ENCODE peak calls at places on chromosomes 3 and 15, in seven cellular contexts. G is left lobe of liver; P is EH; N is NCI-H510A treated with DMSO at 0.1 percent for 48 hours; V is stimulated activated effector memory CD8-positive, alpha-beta T cell treated with anti-CD3 and anti-CD28 coated beads, Interleukin-12 subunit alpha, Interleukin-12 subunit beta, amount 100 ng/mL, for 72 hours; Q is RCC 7860; R is nephron progenitor cell. B is an unnamed sample.

GRCh38 chr3:108067768-108068167 is 23.1 kb downstream of the CD47 start:
- DNase-seq in G (no peak), P (no peak), N (no peak), V (no peak), Q (no peak), R (no peak), B (no peak)

GRCh38 chr3:128794067-128794768 is 68.2 kb downstream of the RAB7A start:
- DNase-seq in G (no peak), P (peak), N (no peak), V (no peak), Q (peak), R (no peak), B (no peak)

GRCh38 chr3:24351779-24352469 is 142.7 kb downstream of the THRB start:
- DNase-seq in G (peak), P (peak), N (no peak), V (no peak), Q (no peak), R (no peak), B (no peak)

GRCh38 chr3:113103588-113103987 is 107.8 kb upstream of the BOC start:
- DNase-seq in G (no peak), P (no peak), N (peak), V (no peak), Q (no peak), R (no peak), B (no peak)

GRCh38 chr3:181239456-181239855 is 249.9 kb upstream of the DNAJC19 start:
- DNase-seq in G (no peak), P (no peak), N (no peak), V (no peak), Q (no peak), R (no peak), B (no peak)

GRCh38 chr3:126154391-126155279 is 25.8 kb downstream of the ALDH1L1 start:
- DNase-seq in G (peak), P (no peak), N (no peak), V (no peak), Q (no peak), R (no peak), B (no peak)

GRCh38 chr15:68795298-68795848 is 25.3 kb downstream of the ANP32A start:
- DNase-seq in G (peak), P (peak), N (no peak), V (no peak), Q (no peak), R (peak), B (no peak)

GRCh38 chr15:100596792-100597191 is 5.2 kb downstream of the LINS1 start:
- DNase-seq in G (no peak), P (no peak), N (no peak), V (peak), Q (no peak), R (no peak), B (no peak)

GRCh38 chr3:62525276-62525675 is 151.9 kb upstream of the FEZF2 start:
- DNase-seq in G (no peak), P (no peak), N (peak), V (no peak), Q (no peak), R (no peak), B (no peak)

GRCh38 chr15:61084944-61085367 is 144.1 kb downstream of the RORA start:
- DNase-seq in G (no peak), P (no peak), N (no peak), V (no peak), Q (no peak), R (peak), B (no peak)

GRCh38 chr15:81322708-81323253 is 1.2 kb downstream of the STARD5 start:
- DNase-seq in G (no peak), P (no peak), N (no peak), V (no peak), Q (no peak), R (no peak), B (no peak)

GRCh38 chr3:99962703-99963102 is 145.0 kb downstream of the CMSS1 start:
- DNase-seq in G (no peak), P (peak), N (no peak), V (no peak), Q (no peak), R (no peak), B (no peak)

GRCh38 chr3:191500892-191501291 is 39.9 kb downstream of the PYDC2 start:
- DNase-seq in G (no peak), P (no peak), N (no peak), V (no peak), Q (no peak), R (no peak), B (no peak)

GRCh38 chr3:60912142-60912541 is 339.1 kb downstream of the FHIT start:
- DNase-seq in G (no peak), P (no peak), N (no peak), V (no peak), Q (peak), R (no peak), B (peak)

GRCh38 chr3:161339517-161340500 is 31.5 kb downstream of the SPTSSB start:
- DNase-seq in G (no peak), P (peak), N (no peak), V (no peak), Q (no peak), R (peak), B (no peak)

GRCh38 chr3:10467204-10467603 is 38.2 kb downstream of the ATP2B2 start:
- DNase-seq in G (no peak), P (no peak), N (no peak), V (no peak), Q (no peak), R (no peak), B (no peak)

GRCh38 chr15:38253448-38253847 is 812 bp downstream of the SPRED1 start:
- DNase-seq in G (no peak), P (peak), N (peak), V (no peak), Q (peak), R (no peak), B (peak)

GRCh38 chr15:90895571-90896117 is 7.5 kb upstream of the MAN2A2 start:
- DNase-seq in G (no peak), P (peak), N (peak), V (no peak), Q (no peak), R (no peak), B (no peak)

GRCh38 chr3:52891615-52892081 is 5.7 kb downstream of the STIMATE start:
- DNase-seq in G (peak), P (peak), N (no peak), V (no peak), Q (no peak), R (no peak), B (peak)

GRCh38 chr3:94024385-94024784 is 4.0 kb downstream of the STX19 start:
- DNase-seq in G (no peak), P (peak), N (no peak), V (no peak), Q (no peak), R (no peak), B (no peak)

GRCh38 chr3:109685084-109686079 is 348.0 kb upstream of the DPPA4 start:
- DNase-seq in G (no peak), P (peak), N (no peak), V (no peak), Q (peak), R (no peak), B (peak)

GRCh38 chr3:42256135-42256819 is 9.7 kb downstream of the CCK start:
- DNase-seq in G (no peak), P (peak), N (no peak), V (no peak), Q (peak), R (no peak), B (peak)

GRCh38 chr3:139447486-139447885 is 28.8 kb downstream of the RBP2 start:
- DNase-seq in G (no peak), P (no peak), N (no peak), V (no peak), Q (no peak), R (no peak), B (no peak)

GRCh38 chr3:122985539-122985938 is 42.0 kb downstream of the SEMA5B start:
- DNase-seq in G (no peak), P (no peak), N (no peak), V (no peak), Q (no peak), R (no peak), B (no peak)

GRCh38 chr3:44058022-44058867 is 183.4 kb upstream of the TOPAZ1 start:
- DNase-seq in G (no peak), P (peak), N (peak), V (no peak), Q (peak), R (no peak), B (no peak)

GRCh38 chr15:74130089-74130848 is at the start of gene ISLR2:
- DNase-seq in G (no peak), P (no peak), N (no peak), V (no peak), Q (no peak), R (peak), B (no peak)

GRCh38 chr3:186053954-186054353 is 54.9 kb downstream of the ETV5 start:
- DNase-seq in G (no peak), P (peak), N (no peak), V (no peak), Q (no peak), R (no peak), B (no peak)

GRCh38 chr3:23404241-23404640 is 201.1 kb downstream of the UBE2E2 start:
- DNase-seq in G (no peak), P (peak), N (no peak), V (no peak), Q (peak), R (no peak), B (no peak)

GRCh38 chr15:41284425-41285177 is 47.8 kb downstream of the OIP5 start:
- DNase-seq in G (peak), P (peak), N (peak), V (no peak), Q (no peak), R (no peak), B (no peak)

GRCh38 chr15:80317389-80318169 is 65.6 kb upstream of the CTXND1 start:
- DNase-seq in G (no peak), P (peak), N (no peak), V (no peak), Q (peak), R (no peak), B (peak)

GRCh38 chr15:82790321-82790720 is 15.5 kb downstream of the FSD2 start:
- DNase-seq in G (no peak), P (no peak), N (no peak), V (no peak), Q (no peak), R (no peak), B (no peak)

GRCh38 chr3:178849220-178849910 is 222.2 kb downstream of the ZMAT3 start:
- DNase-seq in G (no peak), P (peak), N (peak), V (no peak), Q (no peak), R (no peak), B (no peak)

GRCh38 chr3:119726909-119727308 is 24.1 kb downstream of the CFAP91 start:
- DNase-seq in G (no peak), P (no peak), N (no peak), V (no peak), Q (no peak), R (no peak), B (no peak)

GRCh38 chr3:130658666-130659065 is 88.0 kb downstream of the PIK3R4 start:
- DNase-seq in G (no peak), P (peak), N (no peak), V (no peak), Q (peak), R (no peak), B (peak)

GRCh38 chr3:19702416-19703078 is 231.5 kb downstream of the EFHB start:
- DNase-seq in G (peak), P (no peak), N (no peak), V (no peak), Q (no peak), R (no peak), B (no peak)

B was measured in epithelial cell of proximal tubule.